ENCODE peak calls at places on chromosomes 1 and 21, in four cellular contexts. R is IMR-90, E is H1, G is H9. X is an unnamed sample.

GRCh38 chr1:93680121-93681094 is 1.2 kb downstream of the BCAR3 start:
- DNase-seq in R (peak), E (peak), G (peak), X (peak)

GRCh38 chr1:237891979-237892378 is 1.3 kb upstream of the ZP4 start:
- DNase-seq in R (no peak), E (no peak), G (no peak), X (no peak)

GRCh38 chr1:63994636-63995035 is 208.8 kb upstream of the UBE2U start:
- DNase-seq in E (no peak), G (no peak), R (no peak), X (no peak)

GRCh38 chr1:23168079-23168461 is 586 bp downstream of the LUZP1 start:
- DNase-seq in G (peak), E (no peak), R (no peak), X (no peak)

GRCh38 chr1:161119017-161119378 is 1.1 kb downstream of the NIT1 start:
- DNase-seq in G (peak), E (peak), R (no peak), X (peak)

GRCh38 chr1:193102662-193103061 is 2.6 kb downstream of the GLRX2 start:
- DNase-seq in G (no peak), R (no peak), E (no peak), X (no peak)

GRCh38 chr21:40732998-40733397 is 114.0 kb downstream of the DSCAM start:
- DNase-seq in E (no peak), R (no peak), G (no peak), X (no peak)

GRCh38 chr1:167369933-167370332 is 148.4 kb downstream of the CD247 start:
- DNase-seq in R (no peak), E (no peak), G (no peak), X (no peak)

GRCh38 chr1:221841291-221841982 is 99.5 kb upstream of the DUSP10 start:
- DNase-seq in R (no peak), E (no peak), G (no peak), X (no peak)

GRCh38 chr1:41003127-41003639 is 18.3 kb downstream of the SLFNL1 start:
- DNase-seq in G (no peak), R (no peak), E (no peak), X (no peak)

GRCh38 chr1:67787746-67788145 is 45.5 kb downstream of the GNG12 start:
- DNase-seq in E (no peak), R (peak), G (no peak), X (no peak)

GRCh38 chr1:22557341-22557950 is 5.8 kb upstream of the EPHA8 start:
- DNase-seq in E (no peak), R (no peak), G (no peak), X (no peak)

GRCh38 chr1:20683614-20684013 is 22.4 kb upstream of the DDOST start:
- DNase-seq in E (no peak), R (no peak), G (no peak), X (no peak)

GRCh38 chr1:231040019-231040799 is at the start of gene FAM89A:
- DNase-seq in E (peak), G (peak), R (no peak), X (peak)

GRCh38 chr1:114756009-114756892 is 1.5 kb downstream of the CSDE1 start:
- DNase-seq in E (no peak), G (no peak), R (peak), X (no peak)

GRCh38 chr21:29114765-29115164 is 15.7 kb upstream of the MAP3K7CL start:
- DNase-seq in E (no peak), G (no peak), R (peak), X (peak)

GRCh38 chr1:39666772-39667171 is 5.1 kb downstream of the NT5C1A start:
- DNase-seq in E (no peak), G (no peak), R (no peak), X (no peak)

GRCh38 chr21:36422279-36423098 is 37.3 kb downstream of the CHAF1B start:
- DNase-seq in G (peak), R (peak), E (peak), X (peak)

GRCh38 chr1:236921610-236922009 is 82.6 kb downstream of the MT1HL1 start:
- DNase-seq in G (no peak), R (no peak), E (no peak), X (no peak)

GRCh38 chr21:33299181-33299752 is 25.5 kb upstream of the IFNAR1 start:
- DNase-seq in E (no peak), G (no peak), R (no peak), X (peak)

GRCh38 chr1:185895208-185895900 is 161.2 kb downstream of the HMCN1 start:
- DNase-seq in E (no peak), G (no peak), R (no peak), X (no peak)

GRCh38 chr1:213979751-213980605 is 7.8 kb upstream of the PROX1 start:
- DNase-seq in R (no peak), E (peak), G (peak), X (peak)

GRCh38 chr21:21101911-21102310 is 103.7 kb downstream of the NCAM2 start:
- DNase-seq in G (peak), E (no peak), R (peak), X (peak)

GRCh38 chr1:15799928-15800835 is 7.3 kb downstream of the UQCRHL start:
- DNase-seq in E (peak), R (peak), G (peak), X (peak)

DNA sequence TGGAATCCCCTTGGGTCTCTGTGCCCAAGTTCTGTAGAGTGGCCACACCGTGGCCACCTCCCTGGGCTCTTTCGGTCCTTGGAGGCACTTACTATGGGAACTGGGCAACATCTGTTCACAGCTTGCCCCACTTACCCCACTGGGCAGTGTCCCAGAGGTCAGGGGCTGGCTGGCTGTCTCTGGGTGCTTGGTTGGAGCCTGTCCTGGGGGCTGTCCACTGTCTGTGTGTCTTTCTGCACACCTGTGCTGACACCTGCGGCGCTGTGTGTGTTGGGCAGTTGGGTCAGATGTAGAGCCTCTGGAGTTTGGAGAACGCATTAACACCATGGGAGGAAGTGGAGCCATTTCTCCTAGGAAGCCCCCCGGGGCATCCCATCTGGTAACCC is 1.3 kb upstream of the TMEM54 start:
- DNase-seq in R (no peak), G (no peak), E (no peak), X (no peak)
- H3K23ac ChIP-seq in R (no peak), G (no peak), E (no peak), X (no peak)

DNA sequence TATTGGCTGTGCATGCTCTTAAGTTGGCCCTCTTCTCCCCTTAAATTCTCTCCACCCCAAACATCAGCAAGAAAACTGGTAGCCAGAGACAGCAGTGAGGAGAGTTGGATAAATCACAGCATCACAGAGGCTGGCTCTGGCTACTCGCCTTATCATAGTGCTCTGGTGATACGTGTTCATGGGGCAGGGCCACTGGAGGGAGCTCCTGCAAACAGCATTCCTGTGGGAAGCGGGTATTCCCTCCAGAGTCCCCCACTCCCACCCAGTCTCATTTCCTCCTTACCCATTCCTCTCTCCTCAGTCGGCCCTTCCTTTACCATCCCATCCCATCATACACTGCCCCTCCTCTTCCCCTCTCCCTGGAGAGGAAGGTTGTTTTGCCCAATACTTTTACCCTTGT is 7.1 kb downstream of the NHLH2 start:
- DNase-seq in G (peak), R (no peak), E (no peak), X (peak)
- H3K56ac ChIP-seq in G (no peak), R (no peak), E (no peak), X (no peak)

DNA sequence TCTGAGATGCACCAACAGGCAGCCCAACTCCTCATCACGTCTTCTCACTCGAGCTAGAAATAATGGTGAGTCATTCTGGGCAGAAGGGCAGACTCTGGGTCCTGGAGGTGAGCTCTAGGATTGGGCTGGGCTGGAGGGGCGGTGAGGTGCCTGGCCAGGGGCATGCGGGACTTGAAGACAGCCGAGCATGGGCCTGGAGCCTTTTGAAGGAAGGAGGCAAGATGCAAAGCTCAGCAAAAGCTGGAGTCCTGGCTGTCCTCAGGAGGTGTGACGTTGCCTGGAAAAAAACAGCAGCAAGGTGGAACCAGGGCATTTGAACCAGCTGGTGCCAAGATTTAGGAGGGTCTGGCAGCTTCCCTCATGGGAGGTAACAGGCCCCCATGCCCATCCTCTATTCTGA is 712 bp downstream of the KCNA2 start:
- DNase-seq in G (no peak), R (no peak), E (no peak), X (peak)
- H2BK5ac ChIP-seq in G (no peak), R (no peak), E (no peak), X (no peak)

DNA sequence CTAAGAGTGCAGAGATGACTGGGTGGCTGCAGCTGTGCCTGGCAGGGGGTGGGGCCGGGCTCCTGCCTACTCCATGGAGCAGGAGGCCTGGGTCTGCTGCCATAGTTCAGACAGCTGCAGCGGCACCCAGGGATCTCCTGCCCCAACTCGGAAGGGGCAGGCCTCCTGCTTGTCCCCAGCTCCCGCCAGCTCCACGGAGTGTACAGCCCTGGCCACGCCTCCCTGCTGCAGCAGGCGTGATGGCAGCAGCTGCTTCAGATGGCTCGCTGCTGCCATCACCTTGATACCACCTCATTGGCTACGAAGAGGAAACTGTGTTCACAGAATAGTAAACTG is 35.9 kb downstream of the ACTL8 start:
- DNase-seq in R (no peak), E (no peak), G (no peak), X (no peak)
- H3K23ac ChIP-seq in R (no peak), E (no peak), G (no peak), X (no peak)

GRCh38 chr1:10401281-10401680 is 2.4 kb downstream of the PGD start:
- DNase-seq in E (no peak), G (no peak), R (peak), X (peak)
- H3K56ac ChIP-seq in E (no peak), G (no peak), R (no peak), X (no peak)

GRCh38 chr1:4837752-4838151 is 183.3 kb downstream of the AJAP1 start:
- DNase-seq in G (no peak), R (no peak), E (no peak), X (peak)
- H2BK5ac ChIP-seq in G (no peak), R (no peak), E (no peak), X (no peak)

GRCh38 chr1:209720326-209720725 is 15.7 kb downstream of the HSD11B1 start:
- DNase-seq in E (no peak), G (no peak), R (peak), X (no peak)

GRCh38 chr1:209723761-209724693 is 19.4 kb downstream of the HSD11B1 start:
- DNase-seq in G (no peak), R (no peak), E (no peak), X (no peak)

GRCh38 chr1:209721406-209721805 is 16.8 kb downstream of the HSD11B1 start:
- DNase-seq in R (no peak), E (no peak), G (no peak), X (no peak)

GRCh38 chr1:209720826-209721225 is 16.2 kb downstream of the HSD11B1 start:
- DNase-seq in R (no peak), G (no peak), E (no peak), X (peak)

DNA sequence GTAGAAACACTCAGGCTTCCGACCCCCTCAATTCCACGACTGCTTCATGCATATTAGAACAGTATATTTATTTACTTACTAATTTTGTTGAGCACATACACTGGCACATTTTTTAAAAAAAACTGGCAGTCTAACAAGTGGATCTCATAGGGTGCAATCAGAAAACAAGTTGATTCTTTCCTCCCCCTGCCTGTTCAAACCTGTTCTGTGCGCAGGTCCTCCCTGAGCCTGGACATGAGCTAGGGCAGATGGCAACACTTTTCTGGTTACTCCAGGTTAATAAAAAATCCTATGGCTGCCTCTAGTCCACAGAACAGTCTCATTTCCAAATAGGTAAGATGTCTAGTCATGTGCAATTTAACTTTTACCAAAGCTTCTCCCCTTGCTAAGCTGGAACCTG is 18.6 kb downstream of the HSD11B1 start:
- DNase-seq in G (no peak), R (no peak), E (no peak), X (no peak)
- H3K23ac ChIP-seq in G (no peak), R (no peak), E (no peak), X (no peak)

GRCh38 chr1:12481928-12482327 is 136.1 kb downstream of the DHRS3 start:
- DNase-seq in E (no peak), R (no peak), G (no peak), X (no peak)

GRCh38 chr1:12480748-12481362 is 137.2 kb downstream of the DHRS3 start:
- DNase-seq in R (peak), G (no peak), E (no peak), X (peak)

GRCh38 chr1:12479311-12479710 is 138.7 kb downstream of the DHRS3 start:
- DNase-seq in G (no peak), E (no peak), R (no peak), X (no peak)

GRCh38 chr1:12478612-12478985 is 139.4 kb downstream of the DHRS3 start:
- DNase-seq in R (no peak), G (no peak), E (no peak), X (no peak)

GRCh38 chr1:12480031-12480430 is 138.0 kb downstream of the DHRS3 start:
- DNase-seq in E (no peak), G (no peak), R (no peak), X (no peak)
- H3K56ac ChIP-seq in E (no peak), G (no peak), R (no peak), X (no peak)

X was measured in mesendoderm.